ENCODE peak calls at places on chromosomes 2 and 18, in six cellular contexts. U is stimulated activated CD4-positive, alpha-beta T cell treated with anti-CD3 and anti-CD28 coated beads, Interleukin-2, amount 100 ng/mL, for 48 hours; F is LoVo; B is RPMI8226; T is fibroblast of mammary gland; J is activated naive CD4-positive, alpha-beta T cell treated with anti-CD3 and anti-CD28 coated beads, Interleukin-2, amount 50 U/mL, for 16 hours. D is an unnamed sample.

GRCh38 chr2:128363991-128364390 is 45.3 kb upstream of the HS6ST1 start:
- DNase-seq in F (no peak), J (no peak), B (no peak), T (no peak), U (no peak), D (no peak)

GRCh38 chr2:12428324-12428723 is 288.4 kb upstream of the TRIB2 start:
- DNase-seq in T (no peak), F (no peak), J (no peak), U (no peak), B (no peak), D (no peak)

GRCh38 chr2:176852667-176853066 is 359.9 kb upstream of the HNRNPA3 start:
- DNase-seq in F (no peak), U (no peak), T (no peak), B (no peak), J (no peak), D (no peak)

GRCh38 chr2:24497685-24498084 is 6.6 kb downstream of the NCOA1 start:
- DNase-seq in B (no peak), T (no peak), J (no peak), U (no peak), F (no peak), D (no peak)

GRCh38 chr2:36480028-36480427 is 117.9 kb downstream of the FEZ2 start:
- DNase-seq in B (peak), T (no peak), U (no peak), J (no peak), F (no peak), D (no peak)

GRCh38 chr2:120169020-120169419 is 54.2 kb downstream of the TMEM185B start:
- DNase-seq in J (no peak), T (no peak), B (no peak), F (no peak), U (no peak), D (no peak)

GRCh38 chr18:23585897-23586248 is 433 bp downstream of the NPC1 start:
- DNase-seq in U (no peak), T (no peak), B (no peak), F (no peak), J (no peak), D (no peak)

GRCh38 chr2:70686577-70687460 is 81.2 kb downstream of the ADD2 start:
- DNase-seq in J (no peak), T (peak), F (peak), B (peak), U (no peak), D (peak)